ENCODE peak calls at places on chromosomes 7 and 10, in eight cellular contexts. H, D, N, X, W, R, C and F are unnamed samples.

GRCh38 chr7:80488406-80488805 is 23.5 kb downstream of the GNAT3 start:
- DNase-seq in W (no peak), H (no peak), C (peak; percentile 14), X (no peak), N (no peak), D (no peak), R (no peak), F (no peak)

GRCh38 chr10:49161411-49161997 is 26.7 kb downstream of the TMEM273 start:
- DNase-seq in D (no peak), C (peak; percentile 72), N (no peak), R (no peak), H (peak; percentile 51), W (no peak), X (no peak), F (peak; percentile 65)

GRCh38 chr10:50577681-50578350 is 45.9 kb downstream of the SGMS1 start:
- DNase-seq in N (no peak), C (peak; percentile 80), X (no peak), D (no peak), H (peak; percentile 27), R (no peak), W (no peak), F (peak; percentile 56)

GRCh38 chr7:98567979-98568378 is 49.1 kb upstream of the NPTX2 start:
- DNase-seq in D (no peak), H (no peak), W (no peak), N (no peak), X (no peak), R (no peak), C (no peak), F (no peak)

GRCh38 chr7:149854611-149855367 is 16.6 kb downstream of the ZNF862 start:
- DNase-seq in R (peak; percentile 87), W (peak; percentile 32), D (no peak), H (peak; percentile 55), N (peak; percentile 65), X (peak; percentile 55), C (peak; percentile 70), F (peak; percentile 47)

GRCh38 chr7:44324204-44325126 is 929 bp downstream of the CAMK2B start:
- DNase-seq in D (no peak), R (no peak), N (no peak), H (no peak), W (no peak), X (no peak), C (no peak), F (no peak)

GRCh38 chr10:102817175-102817574 is 20.0 kb downstream of the CYP17A1 start:
- DNase-seq in C (no peak), H (no peak), X (no peak), N (no peak), W (no peak), D (no peak), R (no peak), F (no peak)

GRCh38 chr10:49559476-49559875 is 20.6 kb upstream of the ERCC6 start:
- DNase-seq in C (peak; percentile 31), D (no peak), R (no peak), N (no peak), W (no peak), H (no peak), X (no peak), F (no peak)

GRCh38 chr10:72229261-72230251 is 13.5 kb upstream of the ASCC1 start:
- DNase-seq in W (no peak), R (no peak), C (no peak), N (peak; percentile 32), H (no peak), D (no peak), X (no peak), F (no peak)

GRCh38 chr10:121490906-121491519 is 107.2 kb downstream of the FGFR2 start:
- DNase-seq in X (no peak), H (no peak), D (no peak), N (no peak), W (no peak), R (no peak), C (peak; percentile 27), F (no peak)

GRCh38 chr7:35477609-35478008 is 217.3 kb downstream of the HERPUD2 start:
- DNase-seq in N (no peak), W (no peak), C (no peak), X (no peak), H (no peak), D (no peak), R (no peak), F (no peak)

GRCh38 chr7:144835166-144835611 is 664 bp downstream of the TPK1 start:
- DNase-seq in D (peak; percentile 54), R (peak; percentile 64), H (peak; percentile 36), W (peak; percentile 33), N (peak; percentile 67), X (peak; percentile 8), C (peak; percentile 55), F (no peak)

GRCh38 chr7:50653997-50654425 is 88.8 kb upstream of the DDC start:
- DNase-seq in W (no peak), H (no peak), N (peak; percentile 82), D (no peak), R (no peak), C (peak; percentile 24), X (no peak), F (no peak)

GRCh38 chr10:116809528-116810500 is 39.5 kb upstream of the ENO4 start:
- DNase-seq in N (no peak), R (peak; percentile 65), X (peak; percentile 39), H (no peak), D (no peak), C (no peak), W (no peak), F (peak; percentile 6)

GRCh38 chr7:13496971-13497370 is 492.5 kb downstream of the ETV1 start:
- DNase-seq in N (no peak), H (no peak), X (no peak), C (no peak), W (no peak), D (no peak), R (no peak), F (no peak)

GRCh38 chr10:79173582-79174262 is 105.0 kb downstream of the ZMIZ1 start:
- DNase-seq in C (no peak), H (no peak), R (no peak), X (no peak), N (no peak), W (no peak), D (no peak), F (no peak)

GRCh38 chr10:131891196-131891928 is 9.4 kb upstream of the PPP2R2D start:
- DNase-seq in N (no peak), X (no peak), R (no peak), W (no peak), D (no peak), C (peak; percentile 15), H (no peak), F (no peak)

GRCh38 chr7:135475521-135475920 is 34.4 kb downstream of the CNOT4 start:
- DNase-seq in C (no peak), H (no peak), W (no peak), R (no peak), N (no peak), D (no peak), X (no peak), F (no peak)

GRCh38 chr10:2978111-2978510 is 89.2 kb upstream of the PFKP start:
- DNase-seq in R (peak; percentile 45), N (no peak), D (no peak), H (peak; percentile 80), W (no peak), C (peak; percentile 64), X (no peak), F (peak; percentile 71)

GRCh38 chr7:2478387-2478760 is 2.2 kb upstream of the GRIFIN start:
- DNase-seq in H (no peak), R (no peak), X (peak; percentile 100), W (no peak), D (no peak), N (no peak), C (peak; percentile 54), F (no peak)

GRCh38 chr10:33211123-33211878 is 123.2 kb downstream of the NRP1 start:
- DNase-seq in R (no peak), W (no peak), C (peak; percentile 93), H (no peak), D (no peak), N (no peak), X (no peak), F (peak; percentile 41)

GRCh38 chr7:128454808-128455555 is 696 bp upstream of the HILPDA start:
- DNase-seq in C (peak; percentile 59), D (peak; percentile 59), X (no peak), R (no peak), H (peak; percentile 50), N (no peak), W (no peak), F (peak; percentile 3)

GRCh38 chr10:16520900-16521299 is 779 bp downstream of the C1QL3 start:
- DNase-seq in X (no peak), D (no peak), R (peak; percentile 81), C (peak; percentile 42), W (no peak), N (no peak), H (no peak), F (no peak)